ENCODE peak calls at places on chromosomes 11 and 22, in four cellular contexts. I is IMR-90, J is neuronal stem cell, A is mesendoderm. C is an unnamed sample.

GRCh38 chr22:33598821-33599220 is 321.5 kb downstream of the LARGE1 start:
- DNase-seq in I (no peak), J (no peak), A (no peak), C (no peak)

GRCh38 chr22:28072066-28072465 is 153.0 kb upstream of the PITPNB start:
- DNase-seq in I (peak), J (no peak), A (no peak), C (no peak)

GRCh38 chr22:32926600-32926999 is 125.1 kb downstream of the TIMP3 start:
- DNase-seq in I (peak), J (no peak), A (peak), C (peak)

GRCh38 chr11:108938604-108939003 is 273.7 kb downstream of the DDX10 start:
- DNase-seq in I (peak), J (no peak), A (no peak), C (no peak)

GRCh38 chr11:43547900-43548381 is 132.6 kb upstream of the HSD17B12 start:
- DNase-seq in I (no peak), J (no peak), A (no peak), C (peak)

GRCh38 chr11:93849201-93849600 is 1.2 kb downstream of the VSTM5 start:
- DNase-seq in I (no peak), J (no peak), A (no peak), C (peak)

GRCh38 chr22:32707971-32708370 is 93.5 kb upstream of the TIMP3 start:
- DNase-seq in I (no peak), J (no peak), A (no peak), C (no peak)

GRCh38 chr11:71488086-71488967 is 35.3 kb downstream of the NADSYN1 start:
- DNase-seq in I (peak), J (peak), A (peak), C (peak)

GRCh38 chr11:46547579-46547978 is 46.2 kb downstream of the AMBRA1 start:
- DNase-seq in I (no peak), J (no peak), A (no peak), C (no peak)

GRCh38 chr11:16604784-16605439 is 133.5 kb upstream of the C11orf58 start:
- DNase-seq in I (peak), J (peak), A (peak), C (peak)

GRCh38 chr22:48071305-48071704 is 1308.9 kb downstream of the TBC1D22A start:
- DNase-seq in I (no peak), J (no peak), A (no peak), C (no peak)

GRCh38 chr11:76672431-76673163 is 2.0 kb upstream of the LRRC32 start:
- DNase-seq in I (no peak), J (no peak), A (no peak), C (no peak)

GRCh38 chr11:78654866-78655265 is 80.2 kb upstream of the NARS2 start:
- DNase-seq in I (no peak), J (no peak), A (no peak), C (no peak)

GRCh38 chr11:126358763-126359160 is 3.3 kb downstream of the ST3GAL4 start:
- DNase-seq in I (no peak), J (no peak), A (no peak), C (no peak)
- H2BK15ac ChIP-seq in I (no peak), J (no peak), A (no peak), C (no peak)

DNA sequence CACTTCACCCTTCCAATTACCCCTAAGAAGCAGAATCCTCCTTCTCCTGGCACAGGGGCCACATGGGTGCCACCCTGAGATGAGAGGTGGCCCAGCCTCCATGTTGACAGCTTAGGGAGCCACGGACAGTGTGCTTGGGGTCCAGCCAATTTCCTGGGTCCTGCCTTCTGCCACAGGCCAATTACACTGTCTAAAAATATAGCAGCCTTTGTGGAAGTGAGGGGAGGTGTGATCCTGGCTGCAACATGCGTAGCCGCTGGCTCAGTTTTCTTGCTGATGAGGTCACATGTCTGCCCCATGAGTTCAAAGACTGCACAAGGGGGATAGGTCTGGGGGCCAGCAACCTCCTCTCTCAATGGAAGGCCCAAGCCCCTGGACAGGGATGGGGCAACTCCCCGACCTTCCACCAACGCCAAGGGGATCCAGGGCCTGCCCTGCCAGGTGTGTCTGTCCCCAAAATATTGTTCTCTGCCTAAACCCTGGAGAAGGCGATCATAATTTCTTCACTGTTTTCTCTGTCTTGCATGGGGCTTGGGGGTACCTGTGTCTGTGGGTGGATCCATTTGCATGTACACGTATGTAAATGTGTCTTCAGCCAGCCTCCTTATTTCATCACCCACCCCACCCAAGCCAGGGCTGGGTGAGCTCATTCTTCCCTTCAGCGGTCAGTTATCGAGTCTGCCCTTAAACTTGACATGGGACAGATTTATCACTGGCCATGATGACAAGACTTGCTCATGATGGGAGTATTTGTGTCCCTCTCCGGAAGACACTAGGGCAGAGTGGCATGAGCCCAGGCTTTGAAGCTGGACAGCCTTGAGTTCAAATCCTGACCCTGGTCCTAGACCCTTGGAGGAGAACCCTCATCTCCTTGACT is 59.4 kb downstream of the OTOG start:
- DNase-seq in I (no peak), J (no peak), A (no peak), C (no peak)
- H2BK15ac ChIP-seq in I (no peak), J (no peak), A (no peak), C (no peak)

DNA sequence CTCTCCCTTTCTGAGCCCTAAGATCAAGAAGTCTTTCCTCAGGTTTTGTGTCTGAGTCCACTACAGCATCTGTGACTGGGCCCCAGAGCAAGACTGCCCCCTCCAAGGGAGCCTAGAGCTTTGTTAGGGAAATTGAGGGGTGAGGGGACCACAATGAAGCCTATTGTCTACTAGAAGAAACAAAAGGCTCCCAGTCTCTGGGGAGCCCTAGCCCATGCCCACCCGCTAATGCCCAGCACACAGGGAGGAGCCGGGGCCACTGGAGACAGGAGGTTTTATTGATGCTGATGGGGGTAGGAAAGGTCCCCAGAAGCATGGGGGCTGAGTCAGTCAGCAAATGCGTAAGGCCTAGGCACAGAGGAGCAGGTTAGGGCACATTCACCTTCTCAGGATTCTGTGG is 14.0 kb downstream of the RHOG start:
- DNase-seq in I (no peak), J (no peak), A (no peak), C (no peak)
- H2BK15ac ChIP-seq in I (no peak), J (no peak), A (no peak), C (no peak)

GRCh38 chr11:27300974-27301373 is 62.0 kb downstream of the CCDC34 start:
- DNase-seq in I (no peak), J (no peak), A (no peak), C (no peak)

GRCh38 chr11:27307232-27307631 is 55.8 kb downstream of the CCDC34 start:
- DNase-seq in I (no peak), J (no peak), A (no peak), C (no peak)

GRCh38 chr11:27304514-27304913 is 58.5 kb downstream of the CCDC34 start:
- DNase-seq in I (no peak), J (no peak), A (peak), C (peak)

GRCh38 chr11:27305751-27306150 is 57.3 kb downstream of the CCDC34 start:
- DNase-seq in I (no peak), J (no peak), A (no peak), C (no peak)

DNA sequence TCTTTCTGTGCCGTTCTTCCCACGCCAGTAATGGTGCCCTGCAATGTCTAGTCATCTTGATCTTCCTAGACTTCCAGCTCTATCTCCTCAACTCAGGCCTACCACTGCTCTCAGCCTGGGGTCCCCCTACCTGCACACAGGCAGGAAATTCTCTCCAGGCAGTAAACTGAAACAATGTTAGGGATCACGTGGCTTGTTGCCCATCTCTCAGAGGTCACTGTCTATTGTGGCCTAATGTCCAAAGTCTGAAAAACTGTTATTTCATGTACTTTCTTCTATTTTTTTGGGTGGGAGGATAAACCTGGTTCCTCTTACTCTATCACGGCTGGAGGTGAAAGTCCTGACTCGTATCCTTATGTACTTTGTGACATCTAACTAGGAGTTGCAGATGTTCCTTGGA is 59.1 kb downstream of the CCDC34 start:
- DNase-seq in I (no peak), J (no peak), A (no peak), C (no peak)
- H2BK15ac ChIP-seq in I (no peak), J (no peak), A (no peak), C (no peak)

GRCh38 chr11:64729851-64730382 is 6.9 kb upstream of the NRXN2 start:
- DNase-seq in I (no peak), J (no peak), A (peak), C (peak)
- H2BK15ac ChIP-seq in I (no peak), J (no peak), A (no peak), C (no peak)

DNA sequence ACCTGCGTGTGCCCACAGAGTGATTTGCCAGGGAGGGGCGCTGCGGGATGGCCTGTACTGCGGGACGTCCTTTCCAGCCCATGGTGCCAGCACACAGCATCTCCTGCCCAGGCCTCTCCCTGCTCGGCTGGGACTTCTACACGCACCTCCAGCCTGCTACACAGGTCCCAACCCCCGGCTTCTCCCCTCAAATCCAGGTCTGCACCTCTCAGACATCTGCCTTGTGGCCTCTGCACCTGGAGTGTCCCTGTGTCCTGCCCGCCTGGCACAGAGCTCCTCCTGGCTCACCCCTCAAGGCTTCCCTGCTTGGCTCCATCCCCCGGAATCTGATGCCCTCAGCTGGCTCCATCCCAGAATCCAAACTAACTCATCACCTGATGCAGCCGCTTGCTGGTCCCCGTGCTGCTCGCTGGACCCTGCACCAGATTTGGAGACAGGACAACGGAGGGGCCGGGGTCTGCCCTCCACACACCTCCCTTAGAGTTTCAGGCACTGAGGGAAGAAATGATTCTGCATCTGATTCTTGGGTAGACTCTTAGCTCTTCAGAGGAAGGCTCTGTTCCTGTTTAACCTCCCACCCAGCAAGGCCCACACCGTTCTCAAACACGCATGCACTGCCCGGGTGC is 4.1 kb upstream of the LSP1 start:
- DNase-seq in I (no peak), J (no peak), A (no peak), C (no peak)
- H2BK15ac ChIP-seq in I (no peak), J (peak), A (no peak), C (no peak)

GRCh38 chr22:21020802-21021429 is 6.0 kb downstream of the P2RX6 start:
- DNase-seq in I (no peak), J (no peak), A (peak), C (peak)
- H2BK15ac ChIP-seq in I (no peak), J (peak), A (no peak), C (no peak)

GRCh38 chr11:69658606-69659450 is 16.3 kb downstream of the LTO1 start:
- DNase-seq in I (peak), J (no peak), A (no peak), C (peak)
- H2BK15ac ChIP-seq in I (no peak), J (peak), A (no peak), C (no peak)

DNA sequence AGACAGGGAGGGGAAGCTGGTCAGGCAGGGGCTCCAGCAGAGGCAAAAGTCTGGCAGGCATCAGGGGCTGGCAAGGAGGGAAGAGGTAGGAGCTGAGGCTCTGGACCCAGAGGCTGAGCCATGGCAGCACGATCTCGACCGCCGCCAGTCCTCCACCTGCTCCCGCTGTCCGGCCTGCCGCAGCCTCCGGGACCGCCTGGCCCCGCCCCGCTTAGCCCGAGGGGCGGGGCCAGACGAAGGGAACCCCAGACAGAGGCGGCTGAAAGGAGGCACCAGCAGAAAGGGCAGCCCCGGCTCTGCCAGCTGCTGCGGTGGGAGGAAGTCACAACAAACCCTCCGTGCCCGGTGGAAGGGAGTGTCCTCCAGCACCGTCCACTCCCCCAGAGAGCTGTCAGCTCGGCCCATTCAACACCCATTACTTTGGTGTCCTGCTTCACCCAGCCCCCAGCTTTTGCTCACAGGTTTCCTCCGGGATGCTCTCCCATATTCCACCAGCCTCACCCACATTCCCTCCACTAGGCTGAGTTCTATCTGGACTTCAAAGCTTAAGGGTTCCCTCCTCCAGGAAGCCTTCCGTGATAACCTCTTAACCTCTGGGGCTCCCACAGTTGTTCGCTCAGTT is at the start of gene MFNG:
- DNase-seq in I (peak), J (peak), A (peak), C (peak)
- H2BK15ac ChIP-seq in I (no peak), J (peak), A (no peak), C (no peak)

DNA sequence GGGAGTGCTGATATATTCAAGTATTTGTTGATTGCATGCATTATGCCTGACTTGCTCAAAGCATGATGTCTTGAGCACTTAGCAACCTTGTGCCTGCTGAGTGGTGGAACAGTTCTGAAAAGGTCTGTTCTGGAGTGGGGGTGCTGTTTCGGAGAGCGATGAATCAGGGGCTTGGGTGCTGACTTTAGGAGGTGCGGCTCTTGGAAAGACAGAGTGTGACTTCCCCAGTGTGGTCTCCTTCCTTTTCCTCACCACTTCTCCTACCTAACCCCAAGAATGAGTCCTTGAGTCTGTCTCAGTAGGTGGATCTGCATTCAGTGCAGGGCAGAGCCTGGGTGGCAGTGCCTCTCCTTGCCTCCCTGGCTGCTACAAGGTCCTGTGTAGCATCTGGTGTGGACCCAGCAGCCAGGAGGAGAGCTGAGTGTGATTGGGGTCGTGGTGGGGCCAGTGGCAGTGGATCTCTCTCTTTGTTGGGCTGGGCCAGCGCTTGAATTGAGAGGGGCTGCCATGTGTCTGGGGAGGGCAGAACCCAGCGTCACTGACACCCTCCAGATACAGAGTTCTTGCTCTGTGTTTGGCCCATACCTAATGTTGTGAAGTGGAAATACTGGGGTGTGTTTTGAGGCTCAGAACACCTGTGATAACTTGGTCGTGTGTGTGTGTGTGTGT is 35.9 kb downstream of the ST3GAL4 start:
- DNase-seq in I (no peak), J (no peak), A (no peak), C (no peak)
- H2BK15ac ChIP-seq in I (no peak), J (no peak), A (no peak), C (no peak)

C was measured in H9.